ENCODE peak calls at places on chromosomes 7 and 10, in nine cellular contexts. One of them, this sample, is unnamed.

GRCh38 chr10:76738991-76739390 is 898.6 kb downstream of the KCNMA1 start:
- DNase-seq in breast epithelium: no peak
- DNase-seq in HCT116: no peak
- DNase-seq in fibroblast of lung: no peak
- DNase-seq in IMR-90: no peak
- DNase-seq in hepatocyte: no peak
- DNase-seq in tibial artery: no peak
- DNase-seq in CD8-positive, alpha-beta T cell: no peak
- DNase-seq in left lung: no peak
- DNase-seq in this sample: no peak

GRCh38 chr10:27041196-27041595 is 59.1 kb downstream of the ANKRD26 start:
- DNase-seq in IMR-90: peak; percentile 32
- DNase-seq in hepatocyte: no peak
- DNase-seq in CD8-positive, alpha-beta T cell: no peak
- DNase-seq in HCT116: no peak
- DNase-seq in fibroblast of lung: peak; percentile 32
- DNase-seq in left lung: no peak
- DNase-seq in breast epithelium: no peak
- DNase-seq in tibial artery: no peak
- DNase-seq in this sample: no peak

GRCh38 chr7:90430614-90431445 is 27.6 kb downstream of the CLDN12 start:
- DNase-seq in breast epithelium: no peak
- DNase-seq in fibroblast of lung: no peak
- DNase-seq in HCT116: no peak
- DNase-seq in hepatocyte: no peak
- DNase-seq in IMR-90: peak; percentile 10
- DNase-seq in left lung: no peak
- DNase-seq in tibial artery: no peak
- DNase-seq in CD8-positive, alpha-beta T cell: no peak
- DNase-seq in this sample: no peak

GRCh38 chr10:99431190-99431549 is 746 bp upstream of the GOT1 start:
- DNase-seq in HCT116: peak; percentile 29
- DNase-seq in breast epithelium: peak; percentile 73
- DNase-seq in IMR-90: peak; percentile 41
- DNase-seq in CD8-positive, alpha-beta T cell: no peak
- DNase-seq in tibial artery: peak; percentile 72
- DNase-seq in left lung: peak; percentile 88
- DNase-seq in fibroblast of lung: peak; percentile 39
- DNase-seq in hepatocyte: peak; percentile 61
- DNase-seq in this sample: peak; percentile 87

GRCh38 chr7:103113164-103113563 is 35.7 kb downstream of the NAPEPLD start:
- DNase-seq in left lung: no peak
- DNase-seq in IMR-90: peak; percentile 93
- DNase-seq in fibroblast of lung: peak; percentile 98
- DNase-seq in CD8-positive, alpha-beta T cell: no peak
- DNase-seq in tibial artery: no peak
- DNase-seq in breast epithelium: no peak
- DNase-seq in hepatocyte: no peak
- DNase-seq in HCT116: peak; percentile 60
- DNase-seq in this sample: no peak

GRCh38 chr7:46848944-46849343 is 733.0 kb downstream of the TNS3 start:
- DNase-seq in fibroblast of lung: peak; percentile 23
- DNase-seq in tibial artery: no peak
- DNase-seq in HCT116: no peak
- DNase-seq in left lung: no peak
- DNase-seq in IMR-90: peak; percentile 71
- DNase-seq in hepatocyte: peak; percentile 7
- DNase-seq in CD8-positive, alpha-beta T cell: no peak
- DNase-seq in breast epithelium: no peak
- DNase-seq in this sample: no peak

GRCh38 chr7:105623378-105623777 is 42.1 kb upstream of the EFCAB10 start:
- DNase-seq in hepatocyte: no peak
- DNase-seq in tibial artery: no peak
- DNase-seq in fibroblast of lung: no peak
- DNase-seq in CD8-positive, alpha-beta T cell: no peak
- DNase-seq in HCT116: no peak
- DNase-seq in IMR-90: no peak
- DNase-seq in left lung: no peak
- DNase-seq in breast epithelium: no peak
- DNase-seq in this sample: no peak

GRCh38 chr7:140689199-140690152 is 7.0 kb upstream of the NDUFB2 start:
- DNase-seq in fibroblast of lung: no peak
- DNase-seq in IMR-90: no peak
- DNase-seq in hepatocyte: no peak
- DNase-seq in left lung: no peak
- DNase-seq in tibial artery: no peak
- DNase-seq in HCT116: no peak
- DNase-seq in breast epithelium: no peak
- DNase-seq in CD8-positive, alpha-beta T cell: no peak
- DNase-seq in this sample: no peak

GRCh38 chr7:155550916-155551315 is 4.6 kb upstream of the CNPY1 start:
- DNase-seq in fibroblast of lung: no peak
- DNase-seq in left lung: no peak
- DNase-seq in tibial artery: no peak
- DNase-seq in breast epithelium: no peak
- DNase-seq in hepatocyte: no peak
- DNase-seq in CD8-positive, alpha-beta T cell: no peak
- DNase-seq in HCT116: no peak
- DNase-seq in IMR-90: no peak
- DNase-seq in this sample: no peak

GRCh38 chr10:43304687-43305333 is 37.9 kb upstream of the RASGEF1A start:
- DNase-seq in left lung: peak; percentile 81
- DNase-seq in IMR-90: peak; percentile 8
- DNase-seq in breast epithelium: peak; percentile 66
- DNase-seq in CD8-positive, alpha-beta T cell: peak; percentile 33
- DNase-seq in tibial artery: peak; percentile 72
- DNase-seq in HCT116: no peak
- DNase-seq in hepatocyte: peak; percentile 83
- DNase-seq in fibroblast of lung: peak; percentile 52
- DNase-seq in this sample: peak; percentile 89

GRCh38 chr7:138913783-138914182 is 67.4 kb downstream of the KIAA1549 start:
- DNase-seq in tibial artery: no peak
- DNase-seq in IMR-90: no peak
- DNase-seq in hepatocyte: no peak
- DNase-seq in fibroblast of lung: no peak
- DNase-seq in left lung: no peak
- DNase-seq in breast epithelium: no peak
- DNase-seq in CD8-positive, alpha-beta T cell: no peak
- DNase-seq in HCT116: no peak
- DNase-seq in this sample: no peak

GRCh38 chr10:10359263-10359662 is 658.4 kb upstream of the CELF2 start:
- DNase-seq in fibroblast of lung: no peak
- DNase-seq in hepatocyte: no peak
- DNase-seq in HCT116: no peak
- DNase-seq in CD8-positive, alpha-beta T cell: no peak
- DNase-seq in left lung: no peak
- DNase-seq in breast epithelium: no peak
- DNase-seq in IMR-90: no peak
- DNase-seq in tibial artery: no peak
- DNase-seq in this sample: no peak

GRCh38 chr10:31031205-31031665 is 430 bp downstream of the ZNF438 start:
- DNase-seq in HCT116: no peak
- DNase-seq in left lung: no peak
- DNase-seq in fibroblast of lung: no peak
- DNase-seq in tibial artery: no peak
- DNase-seq in CD8-positive, alpha-beta T cell: no peak
- DNase-seq in hepatocyte: no peak
- DNase-seq in IMR-90: no peak
- DNase-seq in breast epithelium: no peak
- DNase-seq in this sample: no peak

GRCh38 chr7:136923111-136923510 is 54.7 kb downstream of the CHRM2 start:
- DNase-seq in IMR-90: peak; percentile 77
- DNase-seq in tibial artery: no peak
- DNase-seq in fibroblast of lung: peak; percentile 93
- DNase-seq in CD8-positive, alpha-beta T cell: no peak
- DNase-seq in HCT116: no peak
- DNase-seq in breast epithelium: no peak
- DNase-seq in hepatocyte: no peak
- DNase-seq in left lung: no peak
- DNase-seq in this sample: no peak

GRCh38 chr7:135181261-135181928 is 10.9 kb upstream of the CYREN start:
- DNase-seq in CD8-positive, alpha-beta T cell: no peak
- DNase-seq in breast epithelium: no peak
- DNase-seq in fibroblast of lung: no peak
- DNase-seq in hepatocyte: no peak
- DNase-seq in IMR-90: no peak
- DNase-seq in HCT116: no peak
- DNase-seq in tibial artery: no peak
- DNase-seq in left lung: no peak
- DNase-seq in this sample: no peak

GRCh38 chr7:256461-256940 is 33.5 kb upstream of the FOXL3 start:
- DNase-seq in tibial artery: no peak
- DNase-seq in HCT116: no peak
- DNase-seq in left lung: no peak
- DNase-seq in IMR-90: no peak
- DNase-seq in breast epithelium: no peak
- DNase-seq in fibroblast of lung: no peak
- DNase-seq in hepatocyte: no peak
- DNase-seq in CD8-positive, alpha-beta T cell: no peak
- DNase-seq in this sample: no peak

GRCh38 chr10:124671486-124672075 is 72.6 kb downstream of the FAM53B start:
- DNase-seq in fibroblast of lung: peak; percentile 27
- DNase-seq in left lung: peak; percentile 59
- DNase-seq in CD8-positive, alpha-beta T cell: no peak
- DNase-seq in IMR-90: no peak
- DNase-seq in tibial artery: no peak
- DNase-seq in HCT116: peak; percentile 34
- DNase-seq in breast epithelium: no peak
- DNase-seq in hepatocyte: peak; percentile 39
- DNase-seq in this sample: no peak

GRCh38 chr7:149789101-149789500 is 15.7 kb upstream of the ZNF467 start:
- DNase-seq in IMR-90: no peak
- DNase-seq in breast epithelium: no peak
- DNase-seq in left lung: no peak
- DNase-seq in CD8-positive, alpha-beta T cell: no peak
- DNase-seq in fibroblast of lung: no peak
- DNase-seq in HCT116: no peak
- DNase-seq in hepatocyte: no peak
- DNase-seq in tibial artery: no peak
- DNase-seq in this sample: no peak
- H3K27me3 ChIP-seq in IMR-90: peaks cover 44% of the 10 kb centered on the region
- H3K27me3 ChIP-seq in breast epithelium: peaks cover 2% of the 10 kb centered on the region
- H3K27me3 ChIP-seq in left lung: peaks cover 15% of the 10 kb centered on the region
- H3K27me3 ChIP-seq in CD8-positive, alpha-beta T cell: peaks cover 6% of the 10 kb centered on the region
- H3K27me3 ChIP-seq in fibroblast of lung: peaks cover 6% of the 10 kb centered on the region
- H3K27me3 ChIP-seq in HCT116: no peaks in the 10 kb centered on the region
- H3K27me3 ChIP-seq in hepatocyte: peaks cover 24% of the 10 kb centered on the region
- H3K27me3 ChIP-seq in tibial artery: no peaks in the 10 kb centered on the region
- H3K27me3 ChIP-seq in this sample: no peaks in the 10 kb centered on the region

DNA sequence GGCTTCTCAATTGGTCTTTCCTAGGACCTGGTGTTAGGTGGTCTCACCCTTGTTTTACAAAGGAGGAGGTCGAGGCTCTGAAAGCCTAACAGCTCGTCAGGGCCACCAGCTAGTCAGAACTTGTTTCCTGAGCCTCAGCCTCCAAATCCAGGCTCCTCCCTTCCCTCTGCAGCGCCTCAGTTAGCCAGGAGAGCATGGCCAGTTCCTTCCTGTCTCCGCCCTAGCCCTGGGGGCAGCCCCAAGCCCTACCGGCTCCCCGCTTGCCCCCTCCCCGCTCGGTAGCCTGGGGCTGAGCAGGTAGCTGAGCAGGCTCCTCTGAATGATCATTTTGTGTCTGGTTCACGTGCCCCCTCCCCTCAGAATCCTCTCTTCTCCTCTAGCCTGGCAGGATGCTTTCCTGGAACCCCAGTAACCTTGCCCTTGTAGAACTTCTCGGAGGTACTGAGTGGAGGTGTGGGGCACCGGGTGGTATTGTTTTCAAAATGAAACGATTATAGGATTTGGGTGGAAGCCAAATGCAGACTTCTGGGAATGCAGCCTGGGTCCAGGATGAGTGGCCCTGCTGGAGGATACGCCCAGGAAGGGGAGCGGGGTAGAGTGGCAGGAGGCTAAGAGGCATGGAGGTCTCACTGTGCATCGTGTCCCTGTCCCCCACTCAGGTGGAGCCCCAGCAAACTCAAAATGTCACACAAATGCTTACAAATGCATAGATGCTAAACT is 109.3 kb upstream of the PPIF start:
- DNase-seq in IMR-90: no peak
- DNase-seq in fibroblast of lung: no peak
- DNase-seq in CD8-positive, alpha-beta T cell: no peak
- DNase-seq in hepatocyte: no peak
- DNase-seq in left lung: no peak
- DNase-seq in breast epithelium: no peak
- DNase-seq in HCT116: no peak
- DNase-seq in tibial artery: no peak
- DNase-seq in this sample: no peak
- H3K27me3 ChIP-seq in IMR-90: no peaks in the 10 kb centered on the region
- H3K27me3 ChIP-seq in fibroblast of lung: no peaks in the 10 kb centered on the region
- H3K27me3 ChIP-seq in CD8-positive, alpha-beta T cell: no peaks in the 10 kb centered on the region
- H3K27me3 ChIP-seq in hepatocyte: no peaks in the 10 kb centered on the region
- H3K27me3 ChIP-seq in left lung: no peaks in the 10 kb centered on the region
- H3K27me3 ChIP-seq in breast epithelium: no peaks in the 10 kb centered on the region
- H3K27me3 ChIP-seq in HCT116: no peaks in the 10 kb centered on the region
- H3K27me3 ChIP-seq in tibial artery: no peaks in the 10 kb centered on the region
- H3K27me3 ChIP-seq in this sample: no peaks in the 10 kb centered on the region

GRCh38 chr10:129372168-129372567 is 94.9 kb upstream of the MGMT start:
- DNase-seq in HCT116: no peak
- DNase-seq in left lung: no peak
- DNase-seq in hepatocyte: no peak
- DNase-seq in tibial artery: no peak
- DNase-seq in CD8-positive, alpha-beta T cell: no peak
- DNase-seq in fibroblast of lung: no peak
- DNase-seq in IMR-90: no peak
- DNase-seq in breast epithelium: no peak
- DNase-seq in this sample: no peak
- H3K27me3 ChIP-seq in HCT116: peaks cover 5% of the 10 kb centered on the region
- H3K27me3 ChIP-seq in left lung: no peaks in the 10 kb centered on the region
- H3K27me3 ChIP-seq in hepatocyte: no peaks in the 10 kb centered on the region
- H3K27me3 ChIP-seq in tibial artery: no peaks in the 10 kb centered on the region
- H3K27me3 ChIP-seq in CD8-positive, alpha-beta T cell: no peaks in the 10 kb centered on the region
- H3K27me3 ChIP-seq in fibroblast of lung: no peaks in the 10 kb centered on the region
- H3K27me3 ChIP-seq in IMR-90: no peaks in the 10 kb centered on the region
- H3K27me3 ChIP-seq in breast epithelium: no peaks in the 10 kb centered on the region
- H3K27me3 ChIP-seq in this sample: no peaks in the 10 kb centered on the region

DNA sequence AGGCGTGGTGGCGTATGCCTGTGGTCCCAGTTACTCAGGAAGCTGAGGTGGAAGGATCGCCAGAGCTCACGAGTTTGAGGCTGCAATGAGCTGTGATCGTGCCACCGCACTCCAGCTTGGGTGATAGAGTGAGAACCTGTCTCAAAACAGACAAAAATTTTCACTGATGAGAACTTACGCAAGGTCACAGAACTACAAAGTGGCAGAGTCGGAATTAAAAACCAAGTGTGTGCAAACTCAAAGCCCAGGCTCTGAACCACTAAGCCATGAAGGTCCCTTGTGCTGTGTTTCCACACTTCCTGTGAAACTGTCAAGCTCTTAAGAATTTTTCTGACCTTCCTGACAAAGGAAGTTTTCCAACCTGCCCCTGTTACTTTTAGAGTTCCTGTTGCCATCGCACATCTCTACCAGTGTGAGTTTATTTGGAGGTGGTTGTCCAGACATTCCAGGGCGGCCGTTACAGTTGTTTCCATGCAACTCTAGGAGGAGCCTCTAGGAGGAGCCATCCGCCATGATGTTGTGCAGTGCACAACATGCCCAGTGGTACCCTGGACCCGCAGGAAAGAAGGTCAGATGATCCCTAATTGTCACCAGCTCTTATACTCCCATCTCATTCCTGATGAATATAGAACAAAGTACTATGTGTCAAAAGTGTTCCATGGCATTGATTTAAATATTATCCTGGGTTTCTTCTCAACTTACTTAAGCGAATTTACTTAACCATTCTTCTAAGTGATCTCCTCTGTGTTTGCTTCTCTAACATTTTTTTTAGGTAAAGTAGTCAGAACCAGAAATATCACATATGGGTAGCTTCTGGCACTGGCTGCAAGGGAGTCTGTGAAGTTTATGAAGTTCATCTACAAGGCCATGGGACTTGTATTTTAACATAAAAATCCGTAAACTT is 49.0 kb upstream of the LYZL1 start:
- DNase-seq in CD8-positive, alpha-beta T cell: no peak
- DNase-seq in left lung: no peak
- DNase-seq in breast epithelium: no peak
- DNase-seq in IMR-90: no peak
- DNase-seq in fibroblast of lung: no peak
- DNase-seq in tibial artery: no peak
- DNase-seq in HCT116: peak; percentile 43
- DNase-seq in hepatocyte: peak; percentile 39
- DNase-seq in this sample: peak; percentile 44
- H3K27me3 ChIP-seq in CD8-positive, alpha-beta T cell: no peaks in the 10 kb centered on the region
- H3K27me3 ChIP-seq in left lung: no peaks in the 10 kb centered on the region
- H3K27me3 ChIP-seq in breast epithelium: no peaks in the 10 kb centered on the region
- H3K27me3 ChIP-seq in IMR-90: peaks cover 43% of the 10 kb centered on the region
- H3K27me3 ChIP-seq in fibroblast of lung: peaks cover 3% of the 10 kb centered on the region
- H3K27me3 ChIP-seq in tibial artery: no peaks in the 10 kb centered on the region
- H3K27me3 ChIP-seq in HCT116: no peaks in the 10 kb centered on the region
- H3K27me3 ChIP-seq in hepatocyte: no peaks in the 10 kb centered on the region
- H3K27me3 ChIP-seq in this sample: no peaks in the 10 kb centered on the region

This sample was measured in right lobe of liver.